ENCODE peak calls at places on chromosomes 5 and 9, in five cellular contexts. J is mammary epithelial cell, L is fibroblast of lung, G is PC-9, O is HCT116. B is an unnamed sample.

GRCh38 chr5:135011355-135012032 is 22.5 kb downstream of the PITX1 start:
- DNase-seq in L (no peak), G (no peak), J (no peak), O (no peak), B (no peak)

GRCh38 chr5:138449501-138450239 is 10.8 kb downstream of the REEP2 start:
- DNase-seq in L (peak), G (peak), O (peak), J (peak), B (peak)

GRCh38 chr9:137621131-137621757 is 2.4 kb downstream of the EHMT1 start:
- DNase-seq in G (no peak), O (no peak), L (peak), J (no peak), B (no peak)

GRCh38 chr9:35538361-35539234 is 48.7 kb downstream of the RUSC2 start:
- DNase-seq in L (peak), J (peak), O (no peak), G (no peak), B (no peak)

GRCh38 chr5:81986126-81986525 is 14.3 kb downstream of the ATG10 start:
- DNase-seq in J (no peak), O (no peak), L (no peak), G (no peak), B (no peak)

GRCh38 chr5:160311491-160312138 is 749 bp downstream of the CCNJL start:
- DNase-seq in L (no peak), G (no peak), O (no peak), J (no peak), B (no peak)

GRCh38 chr5:51618234-51618633 is 235.0 kb downstream of the ISL1 start:
- DNase-seq in J (no peak), O (no peak), L (no peak), G (no peak), B (peak)

GRCh38 chr9:13244190-13244589 is 35.3 kb downstream of the MPDZ start:
- DNase-seq in L (no peak), O (no peak), G (no peak), J (no peak), B (peak)

GRCh38 chr5:9869616-9870288 is 239.6 kb upstream of the TAS2R1 start:
- DNase-seq in O (no peak), L (peak), G (peak), J (peak), B (no peak)

GRCh38 chr9:136197930-136198604 is 6.9 kb downstream of the LHX3 start:
- DNase-seq in O (no peak), G (no peak), J (no peak), L (no peak), B (no peak)
- TF ChIP-seq EZH2 in O (no peak), G (no peak), J (peak), L (peak), B (peak)

DNA sequence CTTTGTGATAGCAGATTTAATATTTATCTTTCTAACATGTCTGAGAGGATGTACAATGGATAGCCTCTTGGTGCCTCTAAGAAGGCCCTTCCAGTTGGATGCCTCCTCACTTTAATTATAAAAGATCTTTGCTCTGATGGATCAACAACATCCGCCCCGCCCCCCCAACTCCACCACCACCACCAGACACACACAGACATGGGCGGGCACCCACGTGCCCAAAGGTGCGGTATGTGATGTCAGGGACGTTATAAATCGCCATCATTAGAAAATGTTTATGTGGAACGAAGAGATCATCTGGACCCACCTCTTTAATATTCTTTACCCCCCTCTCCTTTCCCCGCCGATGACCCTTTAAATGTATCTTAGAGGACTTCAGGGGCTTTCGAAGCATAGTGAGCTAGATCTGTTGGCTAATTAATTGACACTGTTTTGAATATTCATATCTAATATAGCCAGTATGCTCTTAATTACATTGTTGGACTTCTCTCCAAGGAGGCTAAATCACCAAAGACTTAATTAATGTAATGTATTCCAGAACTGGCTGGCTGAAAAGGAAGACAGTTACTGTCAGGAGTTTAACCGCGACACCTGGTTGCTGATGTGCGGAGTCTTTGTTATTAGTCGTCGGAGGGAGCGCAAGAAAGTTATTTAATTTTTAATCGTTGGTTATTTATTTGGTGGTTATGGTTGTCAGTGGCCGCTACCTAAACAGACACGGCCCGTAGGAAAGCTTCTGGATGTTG is 6.1 kb upstream of the FOXB2 start:
- DNase-seq in L (no peak), G (no peak), J (no peak), O (no peak), B (no peak)
- TF ChIP-seq EZH2 in L (no peak), G (no peak), J (no peak), O (no peak), B (peak)

GRCh38 chr5:151531581-151531980 is 59.5 kb downstream of the FAT2 start:
- DNase-seq in J (no peak), O (no peak), L (no peak), G (no peak), B (no peak)

GRCh38 chr5:151537044-151537443 is 54.1 kb downstream of the FAT2 start:
- DNase-seq in L (no peak), O (no peak), J (no peak), G (no peak), B (no peak)

GRCh38 chr5:151528996-151529395 is 62.1 kb downstream of the FAT2 start:
- DNase-seq in L (no peak), G (no peak), J (no peak), O (no peak), B (no peak)

GRCh38 chr5:151534345-151534744 is 56.8 kb downstream of the FAT2 start:
- DNase-seq in G (no peak), L (no peak), O (no peak), J (no peak), B (no peak)
- TF ChIP-seq EZH2 in G (no peak), L (no peak), O (no peak), J (no peak), B (no peak)

GRCh38 chr5:27191786-27192505 is 153.6 kb upstream of the CDH9 start:
- DNase-seq in G (no peak), O (no peak), L (peak), J (peak), B (no peak)
- TF ChIP-seq EZH2 in G (no peak), O (no peak), L (no peak), J (no peak), B (no peak)

GRCh38 chr9:131008563-131008908 is 438 bp upstream of the LAMC3 start:
- DNase-seq in J (no peak), O (no peak), G (no peak), L (no peak), B (no peak)

GRCh38 chr9:131010482-131011273 is 1.7 kb downstream of the LAMC3 start:
- DNase-seq in L (no peak), O (no peak), G (no peak), J (no peak), B (no peak)

GRCh38 chr9:131011274-131012022 is 2.5 kb downstream of the LAMC3 start:
- DNase-seq in G (no peak), L (no peak), O (no peak), J (no peak), B (no peak)

GRCh38 chr9:131008086-131008485 is 888 bp upstream of the LAMC3 start:
- DNase-seq in G (no peak), J (no peak), L (no peak), O (no peak), B (no peak)

GRCh38 chr9:131008909-131009618 is at the start of gene LAMC3:
- DNase-seq in L (no peak), J (no peak), G (no peak), O (no peak), B (peak)
- TF ChIP-seq EZH2 in L (peak), J (no peak), G (no peak), O (no peak), B (no peak)

GRCh38 chr5:33832414-33832813 is 59.4 kb downstream of the ADAMTS12 start:
- DNase-seq in J (no peak), O (no peak), L (no peak), G (no peak), B (no peak)

GRCh38 chr5:33837301-33837700 is 54.5 kb downstream of the ADAMTS12 start:
- DNase-seq in G (no peak), O (no peak), L (no peak), J (no peak), B (no peak)

GRCh38 chr5:33831041-33831440 is 60.7 kb downstream of the ADAMTS12 start:
- DNase-seq in L (no peak), G (no peak), J (no peak), O (no peak), B (no peak)

GRCh38 chr5:33832904-33833575 is 58.8 kb downstream of the ADAMTS12 start:
- DNase-seq in O (no peak), L (peak), G (no peak), J (no peak), B (no peak)

GRCh38 chr5:33834334-33834733 is 57.5 kb downstream of the ADAMTS12 start:
- DNase-seq in G (no peak), L (peak), O (no peak), J (peak), B (no peak)
- TF ChIP-seq EZH2 in G (no peak), L (no peak), O (no peak), J (no peak), B (no peak)

GRCh38 chr9:126625329-126626116 is 11.8 kb downstream of the LMX1B start:
- DNase-seq in G (no peak), O (no peak), J (no peak), L (no peak), B (no peak)
- TF ChIP-seq EZH2 in G (no peak), O (no peak), J (no peak), L (peak), B (peak)